ENCODE peak calls at places on chromosomes 13 and 19, in four cellular contexts. K is fibroblast of lung, T is fibroblast of mammary gland, I is dorsolateral prefrontal cortex. O is an unnamed sample.

GRCh38 chr19:43820098-43820860 is 6.8 kb upstream of the ZNF283 start:
- DNase-seq in K (peak; percentile 66), T (peak; percentile 55), I (peak; percentile 54), O (peak; percentile 47)

GRCh38 chr19:4229179-4229931 is at the start of gene EBI3:
- DNase-seq in K (peak; percentile 38), T (peak; percentile 24), I (peak; percentile 14), O (peak; percentile 66)

GRCh38 chr19:4399871-4400768 is at the start of gene SH3GL1:
- DNase-seq in K (peak; percentile 93), T (peak; percentile 90), I (peak; percentile 91), O (peak; percentile 96)

GRCh38 chr13:67549331-67549730 is 319.2 kb upstream of the PCDH9 start:
- DNase-seq in K (peak; percentile 87), T (peak; percentile 68), I (no peak), O (peak; percentile 33)

GRCh38 chr13:94556646-94557045 is 39.3 kb downstream of the TGDS start:
- DNase-seq in K (no peak), T (no peak), I (no peak), O (no peak)

GRCh38 chr13:51425410-51426042 is 27.3 kb downstream of the INTS6 start:
- DNase-seq in K (peak; percentile 65), T (peak; percentile 67), I (no peak), O (peak; percentile 42)

GRCh38 chr19:55070755-55071502 is 4.7 kb upstream of the EPS8L1 start:
- DNase-seq in K (peak; percentile 64), T (peak; percentile 74), I (no peak), O (peak; percentile 80)

GRCh38 chr13:30006246-30006645 is 155.8 kb upstream of the UBL3 start:
- DNase-seq in K (no peak), T (no peak), I (no peak), O (no peak)

GRCh38 chr13:78881054-78881453 is 222.1 kb upstream of the OBI1 start:
- DNase-seq in K (no peak), T (no peak), I (no peak), O (no peak)

GRCh38 chr13:98729526-98730057 is 22.9 kb downstream of the SLC15A1 start:
- DNase-seq in K (no peak), T (no peak), I (no peak), O (no peak)

GRCh38 chr19:33040994-33041827 is 23.5 kb downstream of the RHPN2 start:
- DNase-seq in K (no peak), T (peak; percentile 16), I (peak; percentile 17), O (peak; percentile 12)

GRCh38 chr13:30142502-30143211 is 164.7 kb downstream of the KATNAL1 start:
- DNase-seq in K (peak; percentile 94), T (peak; percentile 97), I (no peak), O (peak; percentile 94)

GRCh38 chr13:32878172-32878571 is 138.1 kb upstream of the KL start:
- DNase-seq in K (no peak), T (peak; percentile 33), I (no peak), O (no peak)

GRCh38 chr19:50537306-50537685 is 23.6 kb upstream of the ASPDH start:
- DNase-seq in K (no peak), T (no peak), I (no peak), O (no peak)

GRCh38 chr13:114043421-114044053 is 69.7 kb upstream of the C13orf46 start:
- DNase-seq in K (peak; percentile 95), T (peak; percentile 99), I (no peak), O (peak; percentile 95)
- TF ChIP-seq CTCF in K (peak; percentile 36), T (peak; percentile 36), I (no peak), O (peak; percentile 14)

GRCh38 chr19:9308091-9308490 is 1.5 kb downstream of the ZNF699 start:
- DNase-seq in K (no peak), T (no peak), I (no peak), O (no peak)
- H3K4me3 ChIP-seq in K (peak overlapping the region; percentile 80), T (peak overlapping the region; percentile 90), I (peak overlapping the region; percentile 98), O (peak overlapping the region; percentile 93)

DNA sequence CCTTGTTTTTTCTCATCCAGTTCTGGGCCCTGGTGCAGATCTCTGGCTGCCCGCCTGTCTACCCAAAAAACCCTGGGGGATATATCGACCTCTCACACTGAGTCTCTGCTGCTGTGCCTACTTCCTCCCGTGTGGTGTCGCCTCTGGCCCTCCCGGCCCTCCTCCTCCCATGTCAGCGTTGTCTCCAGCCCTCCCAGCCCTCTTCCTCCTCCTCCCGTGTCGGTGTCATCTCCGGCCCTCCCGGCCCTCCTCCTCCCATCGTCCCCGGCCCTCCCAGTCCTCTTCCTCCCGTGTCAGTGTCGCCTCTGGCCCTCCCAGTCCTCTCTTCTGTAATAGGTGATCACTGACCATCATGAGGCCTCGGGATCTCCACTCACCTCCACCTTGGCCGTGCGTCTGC is 81.8 kb downstream of the GPR12 start:
- DNase-seq in K (no peak), T (no peak), I (no peak), O (no peak)
- TF ChIP-seq CTCF in K (no peak), T (no peak), I (no peak), O (no peak)

GRCh38 chr13:106529415-106530208 is 5.8 kb downstream of the EFNB2 start:
- DNase-seq in K (no peak), T (no peak), I (no peak), O (no peak)

GRCh38 chr13:106527806-106528205 is 7.7 kb downstream of the EFNB2 start:
- DNase-seq in K (no peak), T (no peak), I (no peak), O (no peak)

GRCh38 chr13:106530209-106530906 is 5.1 kb downstream of the EFNB2 start:
- DNase-seq in K (no peak), T (no peak), I (no peak), O (peak; percentile 71)

GRCh38 chr13:106526748-106527488 is 8.5 kb downstream of the EFNB2 start:
- DNase-seq in K (no peak), T (no peak), I (no peak), O (no peak)

DNA sequence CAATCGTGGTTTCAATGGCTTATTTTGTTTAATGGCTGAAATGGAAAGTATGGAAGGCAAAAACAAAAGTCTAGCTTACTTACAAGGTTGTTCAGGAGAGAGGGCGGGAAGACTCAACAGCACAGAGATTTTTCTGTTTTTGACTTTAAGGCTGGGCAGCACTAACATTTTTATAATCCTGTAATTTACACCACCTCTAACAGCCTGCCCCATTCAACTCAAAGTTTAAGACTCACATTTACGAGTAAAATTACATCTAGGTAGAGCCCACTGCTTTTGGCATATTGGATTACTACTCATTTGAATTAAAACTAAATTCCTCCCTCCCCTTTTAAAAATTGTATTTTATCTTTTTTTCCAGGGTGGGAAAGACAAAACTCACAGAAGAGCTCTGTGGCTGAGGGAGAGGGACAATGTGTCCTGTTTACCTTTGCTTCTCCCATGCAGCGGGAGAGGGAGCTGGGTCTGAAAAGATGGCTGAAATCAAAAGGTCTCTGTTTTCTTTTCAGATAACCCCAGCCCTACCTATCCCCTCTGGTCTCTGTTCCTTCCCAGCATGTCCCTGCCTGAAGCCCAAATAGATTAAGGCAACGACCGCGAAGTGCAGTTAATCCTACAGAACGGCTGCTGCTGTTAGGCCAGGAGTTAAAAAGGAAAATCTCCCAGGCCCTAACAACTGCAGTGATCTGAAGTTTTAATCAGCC is 6.6 kb downstream of the EFNB2 start:
- DNase-seq in K (no peak), T (no peak), I (no peak), O (no peak)
- H3K4me3 ChIP-seq in K (no peak overlapping the region), T (no peak overlapping the region), I (peak overlapping the region; percentile 90), O (no peak overlapping the region)

DNA sequence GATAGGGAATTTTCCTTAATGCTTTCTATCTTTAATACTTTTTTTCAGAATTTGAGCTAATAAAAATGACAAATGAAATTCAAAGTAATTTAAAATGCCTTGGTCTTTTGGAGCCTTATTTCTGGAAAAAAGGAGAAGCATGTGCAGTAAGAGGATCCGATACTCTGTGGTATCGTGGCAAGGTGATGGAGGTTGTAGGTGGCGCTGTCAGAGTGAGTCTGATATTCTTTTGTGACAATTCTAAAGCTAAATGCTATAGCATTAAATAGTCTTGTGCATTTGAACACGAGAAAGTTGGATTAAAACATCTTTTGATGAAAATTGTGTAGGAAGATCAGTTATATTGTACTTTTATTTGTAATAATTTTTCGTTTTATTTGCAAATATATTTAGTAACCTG is 95.0 kb downstream of the RNF17 start:
- DNase-seq in K (no peak), T (no peak), I (no peak), O (no peak)
- TF ChIP-seq CTCF in K (no peak), T (no peak), I (no peak), O (no peak)

GRCh38 chr19:34523408-34523807 is 41.9 kb downstream of the WTIP start:
- DNase-seq in K (no peak), T (no peak), I (no peak), O (no peak)

GRCh38 chr19:34519602-34520001 is 38.0 kb downstream of the WTIP start:
- DNase-seq in K (no peak), T (no peak), I (no peak), O (no peak)

GRCh38 chr19:34525001-34525400 is 43.4 kb downstream of the WTIP start:
- DNase-seq in K (no peak), T (no peak), I (no peak), O (no peak)
- H3K4me3 ChIP-seq in K (no peak overlapping the region), T (no peak overlapping the region), I (no peak overlapping the region), O (no peak overlapping the region)

GRCh38 chr19:42200116-42200740 is 17.2 kb downstream of the DEDD2 start:
- DNase-seq in K (no peak), T (no peak), I (no peak), O (no peak)
- TF ChIP-seq CTCF in K (no peak), T (no peak), I (no peak), O (no peak)

O was measured in foreskin fibroblast.